ENCODE peak calls at places on chromosomes 1 and 21, in eight cellular contexts. B is ACHN; H is mesendoderm; X is type B pancreatic cell; S is glomerular endothelial cell; K is SK-N-SH; Y is HTR-8/SVneo; O is stimulated activated CD4-positive, alpha-beta T cell treated with anti-CD3 and anti-CD28 coated beads, Interleukin-4, amount 100 ng/mL, for 1 hour. V is an unnamed sample.

GRCh38 chr1:59845091-59845490 is 30.3 kb downstream of the HOOK1 start:
- DNase-seq in H (no peak), B (no peak), K (no peak), S (no peak), X (no peak), O (no peak), Y (no peak), V (no peak)

GRCh38 chr1:56073614-56074356 is 505.6 kb downstream of the PLPP3 start:
- DNase-seq in S (peak; percentile 76), H (no peak), O (no peak), B (no peak), X (no peak), Y (no peak), K (no peak), V (peak; percentile 59)

GRCh38 chr1:231702804-231703203 is 76.2 kb downstream of the DISC1 start:
- DNase-seq in S (no peak), H (peak; percentile 81), O (no peak), B (peak; percentile 33), X (no peak), Y (no peak), K (no peak), V (no peak)

GRCh38 chr1:206804156-206804737 is 32.0 kb upstream of the IL10 start:
- DNase-seq in Y (no peak), X (no peak), S (no peak), O (no peak), H (no peak), K (no peak), B (no peak), V (no peak)

GRCh38 chr1:19258353-19258752 is 6.7 kb downstream of the MRTO4 start:
- DNase-seq in O (no peak), Y (no peak), S (no peak), H (no peak), B (no peak), K (no peak), X (no peak), V (no peak)

GRCh38 chr1:68116643-68117235 is 66.3 kb upstream of the DIRAS3 start:
- DNase-seq in B (peak; percentile 37), S (no peak), O (peak; percentile 27), H (peak; percentile 53), K (peak; percentile 44), Y (peak; percentile 35), X (no peak), V (peak; percentile 55)

GRCh38 chr1:113042336-113043143 is 30.5 kb upstream of the LRIG2 start:
- DNase-seq in H (peak; percentile 99), K (peak; percentile 79), Y (peak; percentile 60), O (peak; percentile 18), X (peak; percentile 75), B (peak; percentile 82), S (peak; percentile 82), V (peak; percentile 80)

GRCh38 chr1:118294817-118295486 is 109.9 kb upstream of the SPAG17 start:
- DNase-seq in S (no peak), H (peak; percentile 24), Y (no peak), B (no peak), X (no peak), K (no peak), O (no peak), V (no peak)

GRCh38 chr1:74508449-74508848 is 4.0 kb downstream of the LRRC53 start:
- DNase-seq in H (peak; percentile 59), S (no peak), Y (no peak), K (peak; percentile 8), X (no peak), O (no peak), B (no peak), V (no peak)

GRCh38 chr1:230067871-230068814 is 1.1 kb downstream of the GALNT2 start:
- DNase-seq in X (no peak), O (peak; percentile 21), B (peak; percentile 48), K (peak; percentile 79), S (no peak), Y (no peak), H (peak; percentile 68), V (peak; percentile 60)

GRCh38 chr1:247212012-247212411 is 40.2 kb upstream of the ZNF124 start:
- DNase-seq in K (no peak), X (no peak), O (no peak), H (no peak), B (no peak), Y (no peak), S (no peak), V (no peak)

GRCh38 chr21:41066086-41066938 is 101.6 kb upstream of the BACE2 start:
- DNase-seq in O (no peak), H (no peak), B (no peak), S (no peak), K (no peak), X (no peak), Y (no peak), V (no peak)

GRCh38 chr1:31869473-31869872 is 53.7 kb upstream of the SPOCD1 start:
- DNase-seq in X (no peak), S (no peak), B (no peak), H (no peak), Y (no peak), K (no peak), O (no peak), V (no peak)

GRCh38 chr21:42784896-42785451 is 94.4 kb downstream of the WDR4 start:
- DNase-seq in K (peak; percentile 32), B (no peak), H (no peak), Y (no peak), S (no peak), X (no peak), O (no peak), V (no peak)

GRCh38 chr1:54459714-54460113 is 53.5 kb upstream of the SSBP3 start:
- DNase-seq in Y (no peak), X (no peak), K (peak; percentile 56), O (no peak), S (no peak), H (no peak), B (no peak), V (no peak)

GRCh38 chr21:41368361-41369104 is 6.7 kb downstream of the MX2 start:
- DNase-seq in S (no peak), X (no peak), Y (no peak), O (no peak), K (no peak), H (no peak), B (no peak), V (no peak)